ENCODE peak calls at places on chromosomes 13 and 19, in ten cellular contexts. E is gastrocnemius medialis, Z is ovary, T is stomach, X is IMR-90, B is breast epithelium, U is transverse colon, V is adrenal gland, M is H1, P is HCT116. H is an unnamed sample.

GRCh38 chr19:51621178-51621577 is 9.0 kb downstream of the SIGLEC5 start:
- DNase-seq in M (no peak), E (no peak), V (no peak), Z (no peak), P (no peak), X (no peak), T (no peak), B (no peak), U (no peak), H (no peak)

GRCh38 chr13:101146101-101146898 is 270.0 kb downstream of the NALCN start:
- DNase-seq in B (no peak), M (no peak), U (no peak), X (peak), Z (no peak), P (no peak), E (no peak), V (no peak), T (no peak), H (no peak)

GRCh38 chr13:30851697-30852096 is 54.4 kb upstream of the MEDAG start:
- DNase-seq in V (no peak), T (no peak), P (no peak), U (no peak), X (no peak), Z (no peak), M (no peak), E (no peak), B (no peak), H (no peak)

GRCh38 chr13:69458013-69458412 is 649.6 kb upstream of the ATXN8OS start:
- DNase-seq in V (no peak), X (no peak), U (no peak), M (no peak), T (no peak), P (no peak), Z (no peak), B (no peak), E (no peak), H (no peak)

GRCh38 chr13:35530147-35530546 is 53.7 kb upstream of the MAB21L1 start:
- DNase-seq in U (no peak), M (no peak), X (no peak), T (no peak), Z (no peak), E (no peak), P (no peak), B (no peak), V (no peak), H (no peak)

GRCh38 chr13:36412736-36413135 is 19.6 kb upstream of the CCNA1 start:
- DNase-seq in P (no peak), T (no peak), U (no peak), B (no peak), V (no peak), E (no peak), X (no peak), Z (no peak), M (no peak), H (no peak)

GRCh38 chr19:56015756-56016155 is 29.2 kb downstream of the NLRP5 start:
- DNase-seq in X (no peak), E (no peak), T (no peak), Z (no peak), B (no peak), V (no peak), M (no peak), U (no peak), P (no peak), H (no peak)

GRCh38 chr13:25232937-25233515 is 54.3 kb downstream of the MTMR6 start:
- DNase-seq in E (no peak), M (no peak), B (no peak), X (peak), V (no peak), P (peak), T (no peak), U (no peak), Z (no peak), H (no peak)

GRCh38 chr13:110559429-110559943 is 2.0 kb downstream of the RAB20 start:
- DNase-seq in E (no peak), X (peak), V (peak), Z (peak), M (no peak), U (peak), B (peak), P (no peak), T (peak), H (no peak)

GRCh38 chr13:102597029-102598015 is 536 bp downstream of the TPP2 start:
- DNase-seq in X (peak), M (no peak), Z (peak), V (peak), T (no peak), B (no peak), E (no peak), U (peak), P (no peak), H (peak)

GRCh38 chr19:46925548-46925950 is 64.8 kb downstream of the ARHGAP35 start:
- DNase-seq in V (no peak), U (peak), X (no peak), E (no peak), Z (no peak), P (no peak), M (no peak), T (peak), B (peak), H (peak)

GRCh38 chr19:10936661-10937084 is 8.1 kb downstream of the TIMM29 start:
- DNase-seq in E (no peak), X (peak), V (peak), Z (peak), U (peak), T (peak), P (peak), B (no peak), M (no peak), H (no peak)

GRCh38 chr19:31357315-31357673 is 8.1 kb upstream of the TSHZ3 start:
- DNase-seq in E (no peak), Z (no peak), X (no peak), V (no peak), P (no peak), M (no peak), T (no peak), U (no peak), B (no peak), H (no peak)

GRCh38 chr13:77554079-77554478 is 18.6 kb downstream of the SCEL start:
- DNase-seq in E (no peak), T (no peak), Z (no peak), V (no peak), U (no peak), M (no peak), X (no peak), P (no peak), B (no peak), H (no peak)

GRCh38 chr19:12788682-12789097 is 2.6 kb upstream of the JUNB start:
- DNase-seq in Z (peak), U (peak), P (no peak), T (peak), B (peak), M (no peak), E (no peak), X (peak), V (peak), H (peak)

GRCh38 chr13:92158335-92158734 is 759.9 kb downstream of the GPC5 start:
- DNase-seq in P (no peak), X (peak), U (no peak), V (no peak), E (no peak), M (no peak), T (no peak), Z (no peak), B (no peak), H (no peak)

GRCh38 chr13:84137292-84137691 is 255.0 kb upstream of the SLITRK1 start:
- DNase-seq in P (no peak), B (no peak), X (no peak), V (no peak), Z (no peak), T (no peak), E (no peak), U (peak), M (no peak), H (no peak)

GRCh38 chr13:41007359-41008118 is 11.6 kb downstream of the ELF1 start:
- DNase-seq in M (no peak), Z (no peak), U (no peak), B (no peak), T (no peak), X (peak), V (no peak), P (no peak), E (no peak), H (no peak)

GRCh38 chr19:48121909-48122371 is 11.3 kb upstream of the PLA2G4C start:
- DNase-seq in Z (no peak), X (no peak), U (no peak), E (no peak), M (no peak), P (no peak), B (peak), V (peak), T (no peak), H (peak)

GRCh38 chr13:68234278-68234677 is 1004.1 kb upstream of the PCDH9 start:
- DNase-seq in E (no peak), P (no peak), Z (no peak), U (no peak), V (no peak), X (no peak), M (no peak), B (no peak), T (no peak), H (no peak)

DNA sequence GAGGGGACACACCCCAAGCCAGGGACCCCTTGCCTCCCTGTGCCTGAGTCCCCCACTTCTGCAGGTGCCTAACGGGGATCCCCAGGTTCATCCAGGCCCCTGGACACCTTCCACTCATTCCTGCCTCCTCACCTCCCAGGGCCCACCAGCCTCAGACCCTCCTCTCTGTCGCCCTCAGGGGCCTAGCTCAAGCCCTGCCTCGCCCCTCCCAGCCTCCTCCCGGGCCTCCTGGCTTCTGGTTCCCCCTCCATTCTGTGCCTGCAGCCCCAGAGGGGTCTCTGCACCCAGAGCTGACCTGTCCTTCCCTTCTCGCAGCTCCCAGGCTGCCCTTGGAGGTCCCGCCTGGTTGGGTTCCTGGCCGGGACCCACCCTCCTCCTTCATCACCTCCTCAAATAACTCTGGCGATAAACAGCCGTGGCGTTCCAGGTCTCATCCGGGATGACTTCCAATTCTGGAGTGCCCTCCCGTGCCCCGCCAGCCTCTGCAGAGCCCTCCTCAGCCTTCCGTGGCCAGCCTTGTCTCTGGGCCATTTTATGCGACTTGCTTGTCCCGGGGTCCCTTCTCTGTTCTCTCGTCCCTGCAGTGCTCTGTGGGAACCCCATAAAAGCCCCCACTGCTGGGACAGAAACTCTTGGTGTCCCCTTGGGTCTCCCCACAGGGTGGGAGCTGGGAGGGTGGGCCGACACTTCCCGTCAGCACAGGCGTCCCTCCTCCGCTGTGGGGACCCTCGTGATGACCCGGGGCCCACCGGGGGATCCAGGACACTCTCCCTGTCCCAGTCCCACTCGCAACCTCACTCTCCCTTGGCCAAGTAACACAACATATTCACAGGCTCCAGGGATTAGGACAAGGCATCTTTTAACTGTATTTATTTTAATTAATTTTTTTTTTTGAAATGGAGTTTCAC is 9.2 kb downstream of the JOSD2 start:
- DNase-seq in U (no peak), M (no peak), Z (no peak), T (no peak), E (peak), P (no peak), V (no peak), B (no peak), X (no peak), H (no peak)
- TF ChIP-seq POLR2A in U (no peak), M (no peak), Z (no peak), T (no peak), E (peak), P (no peak), V (no peak), B (no peak), X (no peak), H (no peak)

GRCh38 chr13:98752111-98752941 is at the start of gene SLC15A1:
- DNase-seq in Z (no peak), T (no peak), E (no peak), U (peak), V (no peak), M (no peak), B (no peak), X (no peak), P (no peak), H (peak)
- H3K4me3 ChIP-seq in Z (peak), T (peak), E (peak), U (peak), V (peak), M (peak), B (peak), X (no peak), P (peak), H (peak)

DNA sequence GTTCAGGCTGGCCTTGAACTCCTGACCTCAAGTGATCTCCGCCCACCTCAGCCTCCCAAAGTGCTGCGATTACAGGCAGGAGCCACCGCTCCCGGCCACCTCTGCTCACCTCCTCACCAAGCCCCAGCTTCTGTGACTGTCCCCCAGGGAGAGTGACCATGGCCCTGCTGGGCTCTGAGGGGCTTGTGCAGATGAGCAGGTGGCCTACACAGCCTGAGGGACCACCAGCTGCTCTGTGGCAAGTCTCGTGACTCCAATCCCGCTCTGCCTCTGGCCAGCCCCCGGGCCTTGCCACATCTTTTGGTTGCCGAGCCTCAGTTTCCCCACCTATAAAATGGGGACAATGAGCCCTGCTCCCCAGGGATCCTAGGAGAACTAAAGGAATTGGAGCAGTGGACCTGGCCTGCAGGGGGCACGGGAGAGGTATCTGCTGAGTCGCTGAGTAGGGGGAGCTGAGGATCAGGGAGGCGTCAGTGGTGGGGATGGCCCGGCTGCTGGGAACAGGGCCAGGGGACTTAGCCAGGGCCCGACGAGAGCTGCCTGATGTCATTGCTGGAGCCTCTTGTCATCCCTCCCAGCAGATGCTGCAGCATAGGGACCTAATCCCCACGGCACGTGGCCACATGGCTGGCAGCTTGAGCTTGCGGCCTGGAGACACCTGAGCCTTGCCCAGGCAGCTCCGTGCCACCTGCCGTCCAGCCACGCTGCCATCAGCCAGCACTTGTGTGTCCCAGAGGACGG is 74.7 kb downstream of the GADD45B start:
- DNase-seq in P (no peak), X (no peak), Z (no peak), V (no peak), U (no peak), B (no peak), E (peak), T (no peak), M (no peak), H (no peak)
- TF ChIP-seq CTCF in P (no peak), X (no peak), Z (no peak), V (no peak), U (no peak), B (no peak), E (no peak), T (no peak), M (no peak), H (no peak)

DNA sequence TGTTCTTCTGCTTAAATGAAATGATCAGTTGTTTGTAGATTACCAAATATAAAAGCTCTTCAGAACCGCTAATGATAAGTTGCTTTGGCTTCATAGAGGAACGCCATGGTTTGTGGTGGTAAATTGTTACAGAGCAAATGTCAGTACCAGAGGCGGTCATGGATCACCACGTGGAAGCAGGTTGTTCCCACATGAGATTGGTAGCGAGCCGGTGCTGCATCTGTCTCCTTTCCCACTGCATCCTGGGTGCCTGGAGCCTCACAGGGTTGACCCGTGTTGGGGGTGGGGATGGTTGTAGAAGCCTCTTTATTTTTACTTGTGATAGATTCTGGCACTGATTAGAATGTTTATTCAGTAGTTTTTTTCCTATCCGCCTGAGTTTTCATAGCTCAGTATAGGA is 14.7 kb downstream of the GARRE1 start:
- DNase-seq in B (no peak), X (no peak), M (no peak), P (no peak), U (no peak), T (no peak), V (no peak), E (no peak), Z (no peak), H (no peak)
- TF ChIP-seq POLR2A in B (no peak), X (no peak), M (no peak), P (no peak), U (no peak), T (no peak), V (no peak), E (no peak), Z (no peak), H (no peak)

GRCh38 chr19:44824758-44825157 is 15.9 kb downstream of the BCAM start:
- DNase-seq in E (no peak), B (no peak), U (no peak), Z (no peak), T (no peak), M (no peak), X (no peak), V (no peak), P (no peak), H (no peak)

GRCh38 chr19:44822670-44823372 is 13.9 kb downstream of the BCAM start:
- DNase-seq in Z (no peak), E (no peak), V (no peak), B (no peak), M (no peak), X (no peak), P (no peak), U (no peak), T (no peak), H (no peak)

GRCh38 chr19:44820648-44821609 is 12.0 kb downstream of the BCAM start:
- DNase-seq in T (no peak), X (no peak), M (no peak), B (no peak), U (no peak), Z (peak), V (peak), P (no peak), E (no peak), H (no peak)

GRCh38 chr19:44823373-44823698 is 14.4 kb downstream of the BCAM start:
- DNase-seq in T (no peak), X (no peak), P (no peak), V (no peak), E (no peak), B (no peak), Z (no peak), M (no peak), U (no peak), H (no peak)

GRCh38 chr19:44822177-44822576 is 13.3 kb downstream of the BCAM start:
- DNase-seq in U (no peak), E (no peak), X (no peak), V (no peak), M (no peak), Z (no peak), P (no peak), T (no peak), B (no peak), H (no peak)
- H3K4me3 ChIP-seq in U (no peak), E (no peak), X (no peak), V (no peak), M (no peak), Z (no peak), P (no peak), T (no peak), B (no peak), H (no peak)

GRCh38 chr19:8610041-8610927 is at the start of gene ADAMTS10:
- DNase-seq in P (no peak), X (peak), V (peak), E (no peak), B (no peak), M (no peak), Z (peak), T (no peak), U (peak), H (no peak)

GRCh38 chr19:8610928-8611284 is 391 bp upstream of the ADAMTS10 start:
- DNase-seq in M (no peak), P (no peak), Z (no peak), X (no peak), E (no peak), V (no peak), B (no peak), U (no peak), T (no peak), H (no peak)

GRCh38 chr19:8608858-8609209 is 1.7 kb downstream of the ADAMTS10 start:
- DNase-seq in U (no peak), M (no peak), P (no peak), B (no peak), X (no peak), V (no peak), Z (no peak), E (no peak), T (no peak), H (no peak)

GRCh38 chr19:8611391-8611883 is 922 bp upstream of the ADAMTS10 start:
- DNase-seq in U (no peak), T (no peak), X (no peak), M (no peak), B (no peak), E (no peak), P (no peak), Z (peak), V (peak), H (no peak)

GRCh38 chr19:8609210-8610040 is 1.1 kb downstream of the ADAMTS10 start:
- DNase-seq in T (peak), Z (peak), M (peak), V (peak), P (peak), B (no peak), X (peak), E (no peak), U (peak), H (no peak)
- TF ChIP-seq CTCF in T (no peak), Z (peak), M (peak), V (peak), P (no peak), B (no peak), X (peak), E (no peak), U (peak), H (no peak)

DNA sequence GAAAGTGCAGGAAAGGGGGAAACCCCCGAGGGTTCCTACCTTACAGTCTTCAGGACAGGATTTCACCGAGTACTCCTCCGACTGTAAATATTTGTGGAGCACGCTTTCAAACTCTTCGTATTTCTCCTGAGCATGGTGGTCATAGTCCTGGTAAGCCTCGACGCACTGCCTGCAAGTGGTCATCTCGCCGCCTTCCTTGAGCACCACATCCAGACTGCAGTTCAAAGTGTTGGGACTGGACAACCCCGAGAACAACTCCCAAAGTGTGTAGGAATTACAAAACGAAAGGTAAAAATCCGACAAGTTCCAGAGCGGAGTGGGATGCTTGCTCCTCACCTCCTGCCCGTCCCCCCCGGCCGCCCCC is 349.7 kb downstream of the LIG4 start:
- DNase-seq in V (no peak), X (peak), E (no peak), M (no peak), B (no peak), T (no peak), Z (no peak), U (no peak), P (no peak), H (no peak)
- TF ChIP-seq POLR2A in V (no peak), X (no peak), E (no peak), M (no peak), B (no peak), T (no peak), Z (no peak), U (no peak), P (no peak), H (no peak)

GRCh38 chr19:39778763-39779162 is at the start of gene LEUTX:
- DNase-seq in T (no peak), V (no peak), E (no peak), X (no peak), M (no peak), U (no peak), P (no peak), B (no peak), Z (no peak), H (no peak)
- H3K4me3 ChIP-seq in T (no peak), V (no peak), E (no peak), X (no peak), M (no peak), U (no peak), P (no peak), B (no peak), Z (no peak), H (no peak)

H was measured in lower leg skin.